ENCODE peak calls at places on chromosome 16, in four cellular contexts. B is activated CD8-positive, alpha-beta T cell treated with anti-CD3 and anti-CD28 coated beads for 36 hours; N is hypothalamus; S is H7. T is an unnamed sample.

GRCh38 chr16:19883296-19883951 is 1.2 kb downstream of the GPRC5B start:
- DNase-seq in B (peak; percentile 8), N (peak; percentile 93), S (peak; percentile 73), T (peak; percentile 85)

GRCh38 chr16:76182092-76182635 is 95.0 kb upstream of the CNTNAP4 start:
- DNase-seq in B (no peak), N (no peak), S (no peak), T (no peak)

GRCh38 chr16:15835136-15835878 is 21.5 kb downstream of the MYH11 start:
- DNase-seq in B (no peak), N (no peak), S (no peak), T (no peak)

GRCh38 chr16:77794586-77794985 is 6.2 kb downstream of the VAT1L start:
- DNase-seq in B (no peak), N (no peak), S (no peak), T (no peak)

GRCh38 chr16:8768701-8769100 is 28.7 kb downstream of the TMEM186 start:
- DNase-seq in B (no peak), N (no peak), S (peak; percentile 39), T (no peak)

GRCh38 chr16:73390936-73391335 is 343.0 kb upstream of the ZFHX3 start:
- DNase-seq in B (no peak), N (no peak), S (no peak), T (no peak)

GRCh38 chr16:78240459-78241222 is 141.2 kb downstream of the WWOX start:
- DNase-seq in B (no peak), N (no peak), S (peak; percentile 26), T (no peak)

GRCh38 chr16:19687279-19687678 is 30.7 kb downstream of the KNOP1 start:
- DNase-seq in B (no peak), N (no peak), S (no peak), T (no peak)

GRCh38 chr16:4322121-4323035 is 6.5 kb downstream of the GLIS2 start:
- DNase-seq in B (no peak), N (no peak), S (no peak), T (no peak)

GRCh38 chr16:64339052-64339770 is 782.7 kb downstream of the CDH11 start:
- DNase-seq in B (no peak), N (no peak), S (no peak), T (no peak)

GRCh38 chr16:64346080-64346479 is 775.8 kb downstream of the CDH11 start:
- DNase-seq in B (no peak), N (no peak), S (no peak), T (no peak)

GRCh38 chr16:55754056-55754455 is 78.8 kb downstream of the CES1 start:
- DNase-seq in B (no peak), N (no peak), S (no peak), T (no peak)

GRCh38 chr16:71762186-71762585 is 37.7 kb upstream of the PHLPP2 start:
- DNase-seq in B (no peak), N (no peak), S (no peak), T (no peak)

GRCh38 chr16:88955906-88956305 is 21.1 kb downstream of the CBFA2T3 start:
- DNase-seq in B (no peak), N (no peak), S (no peak), T (no peak)

GRCh38 chr16:14041164-14041563 is 30.0 kb upstream of the MRTFB start:
- DNase-seq in B (no peak), N (no peak), S (no peak), T (no peak)

GRCh38 chr16:86869288-86870022 is 291.1 kb downstream of the FOXL1 start:
- DNase-seq in B (no peak), N (no peak), S (no peak), T (no peak)

GRCh38 chr16:66028505-66029216 is 337.8 kb upstream of the CDH5 start:
- DNase-seq in B (no peak), N (no peak), S (no peak), T (no peak)

GRCh38 chr16:48537909-48538745 is 71.9 kb downstream of the N4BP1 start:
- DNase-seq in B (no peak), N (peak; percentile 23), S (peak; percentile 31), T (no peak)

GRCh38 chr16:24723663-24724062 is 5.8 kb upstream of the TNRC6A start:
- DNase-seq in B (no peak), N (no peak), S (no peak), T (no peak)